ENCODE peak calls at places on chromosomes 4 and X, in six cellular contexts. One of them, this sample, is unnamed.
A peak's percentile ranks its signal among the peaks of the same experiment; 100 is the strongest.

GRCh38 chr4:109658871-109659410 is 44.3 kb downstream of the CASP6 start:
- DNase-seq in stimulated activated CD8-positive, alpha-beta memory T cell treated with anti-CD3 and anti-CD28 coated beads, Interleukin-15, amount 100 ng/mL, for 24 hours: no peak
- DNase-seq in mesothelial cell of epicardium: no peak
- DNase-seq in germinal center: no peak
- DNase-seq in neuronal stem cell: no peak
- DNase-seq in epithelial cell of prostate: no peak
- DNase-seq in this sample: no peak

GRCh38 chr4:74202062-74202586 is 44.2 kb downstream of the MTHFD2L start:
- DNase-seq in neuronal stem cell: no peak
- DNase-seq in mesothelial cell of epicardium: no peak
- DNase-seq in epithelial cell of prostate: no peak
- DNase-seq in stimulated activated CD8-positive, alpha-beta memory T cell treated with anti-CD3 and anti-CD28 coated beads, Interleukin-15, amount 100 ng/mL, for 24 hours: no peak
- DNase-seq in germinal center: no peak
- DNase-seq in this sample: no peak

GRCh38 chr4:119315036-119315435 is 6.9 kb downstream of the FABP2 start:
- DNase-seq in mesothelial cell of epicardium: no peak
- DNase-seq in stimulated activated CD8-positive, alpha-beta memory T cell treated with anti-CD3 and anti-CD28 coated beads, Interleukin-15, amount 100 ng/mL, for 24 hours: no peak
- DNase-seq in neuronal stem cell: no peak
- DNase-seq in germinal center: no peak
- DNase-seq in epithelial cell of prostate: no peak
- DNase-seq in this sample: no peak

GRCh38 chr4:76589872-76590846 is 155.1 kb downstream of the SHROOM3 start:
- DNase-seq in neuronal stem cell: peak; percentile 87
- DNase-seq in stimulated activated CD8-positive, alpha-beta memory T cell treated with anti-CD3 and anti-CD28 coated beads, Interleukin-15, amount 100 ng/mL, for 24 hours: no peak
- DNase-seq in epithelial cell of prostate: no peak
- DNase-seq in germinal center: no peak
- DNase-seq in mesothelial cell of epicardium: no peak
- DNase-seq in this sample: no peak

GRCh38 chrX:72685810-72686465 is 28.2 kb downstream of the PHKA1 start:
- DNase-seq in germinal center: no peak
- DNase-seq in stimulated activated CD8-positive, alpha-beta memory T cell treated with anti-CD3 and anti-CD28 coated beads, Interleukin-15, amount 100 ng/mL, for 24 hours: no peak
- DNase-seq in epithelial cell of prostate: peak; percentile 82
- DNase-seq in neuronal stem cell: no peak
- DNase-seq in mesothelial cell of epicardium: no peak
- DNase-seq in this sample: no peak

GRCh38 chr4:121726642-121727268 is 30.0 kb upstream of the ANXA5 start:
- DNase-seq in neuronal stem cell: peak; percentile 44
- DNase-seq in stimulated activated CD8-positive, alpha-beta memory T cell treated with anti-CD3 and anti-CD28 coated beads, Interleukin-15, amount 100 ng/mL, for 24 hours: no peak
- DNase-seq in epithelial cell of prostate: no peak
- DNase-seq in mesothelial cell of epicardium: no peak
- DNase-seq in germinal center: peak; percentile 44
- DNase-seq in this sample: peak; percentile 58

GRCh38 chr4:53321151-53321987 is 44.5 kb downstream of the SCFD2 start:
- DNase-seq in germinal center: no peak
- DNase-seq in mesothelial cell of epicardium: no peak
- DNase-seq in stimulated activated CD8-positive, alpha-beta memory T cell treated with anti-CD3 and anti-CD28 coated beads, Interleukin-15, amount 100 ng/mL, for 24 hours: no peak
- DNase-seq in neuronal stem cell: no peak
- DNase-seq in epithelial cell of prostate: no peak
- DNase-seq in this sample: no peak

GRCh38 chr4:11954093-11954492 is 525.4 kb upstream of the HS3ST1 start:
- DNase-seq in germinal center: no peak
- DNase-seq in epithelial cell of prostate: no peak
- DNase-seq in mesothelial cell of epicardium: no peak
- DNase-seq in stimulated activated CD8-positive, alpha-beta memory T cell treated with anti-CD3 and anti-CD28 coated beads, Interleukin-15, amount 100 ng/mL, for 24 hours: no peak
- DNase-seq in neuronal stem cell: peak; percentile 8
- DNase-seq in this sample: no peak

GRCh38 chrX:103063918-103064434 is at the start of gene BEX1:
- DNase-seq in germinal center: no peak
- DNase-seq in mesothelial cell of epicardium: no peak
- DNase-seq in epithelial cell of prostate: no peak
- DNase-seq in stimulated activated CD8-positive, alpha-beta memory T cell treated with anti-CD3 and anti-CD28 coated beads, Interleukin-15, amount 100 ng/mL, for 24 hours: no peak
- DNase-seq in neuronal stem cell: peak; percentile 43
- DNase-seq in this sample: peak; percentile 2

GRCh38 chr4:104491396-104491821 is 3.3 kb downstream of the CXXC4 start:
- DNase-seq in epithelial cell of prostate: no peak
- DNase-seq in stimulated activated CD8-positive, alpha-beta memory T cell treated with anti-CD3 and anti-CD28 coated beads, Interleukin-15, amount 100 ng/mL, for 24 hours: no peak
- DNase-seq in germinal center: peak; percentile 44
- DNase-seq in neuronal stem cell: peak; percentile 69
- DNase-seq in mesothelial cell of epicardium: peak; percentile 54
- DNase-seq in this sample: peak; percentile 58

GRCh38 chr4:3134201-3134600 is 59.7 kb downstream of the HTT start:
- DNase-seq in germinal center: no peak
- DNase-seq in epithelial cell of prostate: no peak
- DNase-seq in mesothelial cell of epicardium: no peak
- DNase-seq in neuronal stem cell: no peak
- DNase-seq in stimulated activated CD8-positive, alpha-beta memory T cell treated with anti-CD3 and anti-CD28 coated beads, Interleukin-15, amount 100 ng/mL, for 24 hours: no peak
- DNase-seq in this sample: no peak

GRCh38 chrX:143642426-143642825 is 6.5 kb upstream of the SLITRK4 start:
- DNase-seq in epithelial cell of prostate: no peak
- DNase-seq in germinal center: no peak
- DNase-seq in mesothelial cell of epicardium: no peak
- DNase-seq in stimulated activated CD8-positive, alpha-beta memory T cell treated with anti-CD3 and anti-CD28 coated beads, Interleukin-15, amount 100 ng/mL, for 24 hours: no peak
- DNase-seq in neuronal stem cell: no peak
- DNase-seq in this sample: no peak

GRCh38 chrX:54808109-54808604 is 612 bp downstream of the MAGED2 start:
- DNase-seq in stimulated activated CD8-positive, alpha-beta memory T cell treated with anti-CD3 and anti-CD28 coated beads, Interleukin-15, amount 100 ng/mL, for 24 hours: peak; percentile 13
- DNase-seq in epithelial cell of prostate: no peak
- DNase-seq in mesothelial cell of epicardium: peak; percentile 57
- DNase-seq in germinal center: no peak
- DNase-seq in neuronal stem cell: peak; percentile 70
- DNase-seq in this sample: peak; percentile 47

GRCh38 chrX:38583185-38583584 is 21.8 kb downstream of the TSPAN7 start:
- DNase-seq in epithelial cell of prostate: no peak
- DNase-seq in mesothelial cell of epicardium: no peak
- DNase-seq in germinal center: no peak
- DNase-seq in stimulated activated CD8-positive, alpha-beta memory T cell treated with anti-CD3 and anti-CD28 coated beads, Interleukin-15, amount 100 ng/mL, for 24 hours: no peak
- DNase-seq in neuronal stem cell: no peak
- DNase-seq in this sample: no peak

GRCh38 chrX:73831500-73831899 is 268.5 kb downstream of the CHIC1 start:
- DNase-seq in epithelial cell of prostate: no peak
- DNase-seq in germinal center: no peak
- DNase-seq in mesothelial cell of epicardium: no peak
- DNase-seq in neuronal stem cell: no peak
- DNase-seq in stimulated activated CD8-positive, alpha-beta memory T cell treated with anti-CD3 and anti-CD28 coated beads, Interleukin-15, amount 100 ng/mL, for 24 hours: no peak
- DNase-seq in this sample: no peak

GRCh38 chr4:98210293-98210692 is 50.9 kb upstream of the RAP1GDS1 start:
- DNase-seq in neuronal stem cell: no peak
- DNase-seq in mesothelial cell of epicardium: no peak
- DNase-seq in germinal center: no peak
- DNase-seq in epithelial cell of prostate: no peak
- DNase-seq in stimulated activated CD8-positive, alpha-beta memory T cell treated with anti-CD3 and anti-CD28 coated beads, Interleukin-15, amount 100 ng/mL, for 24 hours: no peak
- DNase-seq in this sample: no peak

GRCh38 chr4:185774815-185775684 is 36.9 kb downstream of the SORBS2 start:
- DNase-seq in stimulated activated CD8-positive, alpha-beta memory T cell treated with anti-CD3 and anti-CD28 coated beads, Interleukin-15, amount 100 ng/mL, for 24 hours: no peak
- DNase-seq in epithelial cell of prostate: no peak
- DNase-seq in neuronal stem cell: no peak
- DNase-seq in germinal center: no peak
- DNase-seq in mesothelial cell of epicardium: no peak
- DNase-seq in this sample: no peak

GRCh38 chr4:1502976-1503375 is 96.7 kb upstream of the NKX1-1 start:
- DNase-seq in germinal center: no peak
- DNase-seq in mesothelial cell of epicardium: peak; percentile 18
- DNase-seq in neuronal stem cell: no peak
- DNase-seq in epithelial cell of prostate: no peak
- DNase-seq in stimulated activated CD8-positive, alpha-beta memory T cell treated with anti-CD3 and anti-CD28 coated beads, Interleukin-15, amount 100 ng/mL, for 24 hours: no peak
- DNase-seq in this sample: no peak

GRCh38 chr4:168643083-168643795 is 146.4 kb downstream of the PALLD start:
- DNase-seq in stimulated activated CD8-positive, alpha-beta memory T cell treated with anti-CD3 and anti-CD28 coated beads, Interleukin-15, amount 100 ng/mL, for 24 hours: no peak
- DNase-seq in germinal center: no peak
- DNase-seq in neuronal stem cell: no peak
- DNase-seq in epithelial cell of prostate: no peak
- DNase-seq in mesothelial cell of epicardium: no peak
- DNase-seq in this sample: no peak

This sample was measured in GM13977.